ENCODE peak calls at places on chromosomes 16 and 17, in six cellular contexts. One of them, this sample, is unnamed.

GRCh38 chr17:752620-753219 is 656 bp upstream of the GEMIN4 start:
- DNase-seq in anterior cingulate cortex: peak
- DNase-seq in T follicular helper cell: no peak
- DNase-seq in activated CD4-positive, alpha-beta T cell treated with anti-CD3 and anti-CD28 coated beads, Interleukin-2, amount 10 ng/mL, durations not matched to agents 7 days and 5 days: no peak
- DNase-seq in posterior vena cava: peak
- DNase-seq in cardiac muscle cell: peak
- DNase-seq in this sample: peak

GRCh38 chr16:84475643-84476240 is 28.7 kb downstream of the MEAK7 start:
- DNase-seq in anterior cingulate cortex: no peak
- DNase-seq in T follicular helper cell: no peak
- DNase-seq in activated CD4-positive, alpha-beta T cell treated with anti-CD3 and anti-CD28 coated beads, Interleukin-2, amount 10 ng/mL, durations not matched to agents 7 days and 5 days: no peak
- DNase-seq in posterior vena cava: peak
- DNase-seq in cardiac muscle cell: no peak
- DNase-seq in this sample: no peak

GRCh38 chr17:35731239-35731931 is at the start of gene RASL10B:
- DNase-seq in anterior cingulate cortex: peak
- DNase-seq in T follicular helper cell: peak
- DNase-seq in activated CD4-positive, alpha-beta T cell treated with anti-CD3 and anti-CD28 coated beads, Interleukin-2, amount 10 ng/mL, durations not matched to agents 7 days and 5 days: peak
- DNase-seq in posterior vena cava: peak
- DNase-seq in cardiac muscle cell: peak
- DNase-seq in this sample: peak

GRCh38 chr16:25143898-25144297 is 32.4 kb downstream of the LCMT1 start:
- DNase-seq in anterior cingulate cortex: no peak
- DNase-seq in T follicular helper cell: no peak
- DNase-seq in activated CD4-positive, alpha-beta T cell treated with anti-CD3 and anti-CD28 coated beads, Interleukin-2, amount 10 ng/mL, durations not matched to agents 7 days and 5 days: no peak
- DNase-seq in posterior vena cava: no peak
- DNase-seq in cardiac muscle cell: no peak
- DNase-seq in this sample: no peak

GRCh38 chr17:77786740-77787505 is 171.6 kb upstream of the TNRC6C start:
- DNase-seq in anterior cingulate cortex: no peak
- DNase-seq in T follicular helper cell: no peak
- DNase-seq in activated CD4-positive, alpha-beta T cell treated with anti-CD3 and anti-CD28 coated beads, Interleukin-2, amount 10 ng/mL, durations not matched to agents 7 days and 5 days: no peak
- DNase-seq in posterior vena cava: no peak
- DNase-seq in cardiac muscle cell: no peak
- DNase-seq in this sample: peak

GRCh38 chr17:79944821-79945391 is 90.8 kb downstream of the TBC1D16 start:
- DNase-seq in anterior cingulate cortex: no peak
- DNase-seq in T follicular helper cell: no peak
- DNase-seq in activated CD4-positive, alpha-beta T cell treated with anti-CD3 and anti-CD28 coated beads, Interleukin-2, amount 10 ng/mL, durations not matched to agents 7 days and 5 days: no peak
- DNase-seq in posterior vena cava: peak
- DNase-seq in cardiac muscle cell: no peak
- DNase-seq in this sample: no peak

GRCh38 chr16:13962232-13962631 is 42.3 kb downstream of the ERCC4 start:
- DNase-seq in anterior cingulate cortex: no peak
- DNase-seq in T follicular helper cell: no peak
- DNase-seq in activated CD4-positive, alpha-beta T cell treated with anti-CD3 and anti-CD28 coated beads, Interleukin-2, amount 10 ng/mL, durations not matched to agents 7 days and 5 days: no peak
- DNase-seq in posterior vena cava: no peak
- DNase-seq in cardiac muscle cell: no peak
- DNase-seq in this sample: no peak

GRCh38 chr17:64384253-64385186 is 6.1 kb downstream of the PECAM1 start:
- DNase-seq in anterior cingulate cortex: no peak
- DNase-seq in T follicular helper cell: no peak
- DNase-seq in activated CD4-positive, alpha-beta T cell treated with anti-CD3 and anti-CD28 coated beads, Interleukin-2, amount 10 ng/mL, durations not matched to agents 7 days and 5 days: no peak
- DNase-seq in posterior vena cava: peak
- DNase-seq in cardiac muscle cell: no peak
- DNase-seq in this sample: no peak

GRCh38 chr17:4152471-4152870 is 9.5 kb downstream of the CYB5D2 start:
- DNase-seq in anterior cingulate cortex: no peak
- DNase-seq in T follicular helper cell: no peak
- DNase-seq in activated CD4-positive, alpha-beta T cell treated with anti-CD3 and anti-CD28 coated beads, Interleukin-2, amount 10 ng/mL, durations not matched to agents 7 days and 5 days: no peak
- DNase-seq in posterior vena cava: no peak
- DNase-seq in cardiac muscle cell: no peak
- DNase-seq in this sample: no peak

GRCh38 chr17:18379246-18380146 is 1.9 kb downstream of the EVPLL start:
- DNase-seq in anterior cingulate cortex: no peak
- DNase-seq in T follicular helper cell: no peak
- DNase-seq in activated CD4-positive, alpha-beta T cell treated with anti-CD3 and anti-CD28 coated beads, Interleukin-2, amount 10 ng/mL, durations not matched to agents 7 days and 5 days: no peak
- DNase-seq in posterior vena cava: peak
- DNase-seq in cardiac muscle cell: no peak
- DNase-seq in this sample: no peak

GRCh38 chr17:83084621-83085056 is 5.2 kb downstream of the METRNL start:
- DNase-seq in anterior cingulate cortex: no peak
- DNase-seq in T follicular helper cell: no peak
- DNase-seq in activated CD4-positive, alpha-beta T cell treated with anti-CD3 and anti-CD28 coated beads, Interleukin-2, amount 10 ng/mL, durations not matched to agents 7 days and 5 days: no peak
- DNase-seq in posterior vena cava: no peak
- DNase-seq in cardiac muscle cell: no peak
- DNase-seq in this sample: peak

GRCh38 chr16:84593825-84594724 is 23.8 kb downstream of the COTL1 start:
- DNase-seq in anterior cingulate cortex: peak
- DNase-seq in T follicular helper cell: peak
- DNase-seq in activated CD4-positive, alpha-beta T cell treated with anti-CD3 and anti-CD28 coated beads, Interleukin-2, amount 10 ng/mL, durations not matched to agents 7 days and 5 days: peak
- DNase-seq in posterior vena cava: peak
- DNase-seq in cardiac muscle cell: peak
- DNase-seq in this sample: no peak

GRCh38 chr16:15041260-15042011 is 14.4 kb downstream of the NTAN1 start:
- DNase-seq in anterior cingulate cortex: peak
- DNase-seq in T follicular helper cell: no peak
- DNase-seq in activated CD4-positive, alpha-beta T cell treated with anti-CD3 and anti-CD28 coated beads, Interleukin-2, amount 10 ng/mL, durations not matched to agents 7 days and 5 days: no peak
- DNase-seq in posterior vena cava: peak
- DNase-seq in cardiac muscle cell: peak
- DNase-seq in this sample: no peak

GRCh38 chr17:76036497-76037380 is 9.6 kb upstream of the EVPL start:
- DNase-seq in anterior cingulate cortex: no peak
- DNase-seq in T follicular helper cell: no peak
- DNase-seq in activated CD4-positive, alpha-beta T cell treated with anti-CD3 and anti-CD28 coated beads, Interleukin-2, amount 10 ng/mL, durations not matched to agents 7 days and 5 days: no peak
- DNase-seq in posterior vena cava: no peak
- DNase-seq in cardiac muscle cell: no peak
- DNase-seq in this sample: no peak

GRCh38 chr16:48561960-48562393 is 48.0 kb downstream of the N4BP1 start:
- DNase-seq in anterior cingulate cortex: no peak
- DNase-seq in T follicular helper cell: no peak
- DNase-seq in activated CD4-positive, alpha-beta T cell treated with anti-CD3 and anti-CD28 coated beads, Interleukin-2, amount 10 ng/mL, durations not matched to agents 7 days and 5 days: no peak
- DNase-seq in posterior vena cava: no peak
- DNase-seq in cardiac muscle cell: peak
- DNase-seq in this sample: no peak

GRCh38 chr17:14337596-14338079 is 36.8 kb downstream of the HS3ST3B1 start:
- DNase-seq in anterior cingulate cortex: no peak
- DNase-seq in T follicular helper cell: no peak
- DNase-seq in activated CD4-positive, alpha-beta T cell treated with anti-CD3 and anti-CD28 coated beads, Interleukin-2, amount 10 ng/mL, durations not matched to agents 7 days and 5 days: no peak
- DNase-seq in posterior vena cava: no peak
- DNase-seq in cardiac muscle cell: no peak
- DNase-seq in this sample: no peak

GRCh38 chr16:72753883-72754282 is 294.0 kb downstream of the ZFHX3 start:
- DNase-seq in anterior cingulate cortex: no peak
- DNase-seq in T follicular helper cell: no peak
- DNase-seq in activated CD4-positive, alpha-beta T cell treated with anti-CD3 and anti-CD28 coated beads, Interleukin-2, amount 10 ng/mL, durations not matched to agents 7 days and 5 days: no peak
- DNase-seq in posterior vena cava: no peak
- DNase-seq in cardiac muscle cell: peak
- DNase-seq in this sample: no peak

GRCh38 chr16:84788968-84789371 is 30.8 kb upstream of the CRISPLD2 start:
- DNase-seq in anterior cingulate cortex: no peak
- DNase-seq in T follicular helper cell: no peak
- DNase-seq in activated CD4-positive, alpha-beta T cell treated with anti-CD3 and anti-CD28 coated beads, Interleukin-2, amount 10 ng/mL, durations not matched to agents 7 days and 5 days: no peak
- DNase-seq in posterior vena cava: peak
- DNase-seq in cardiac muscle cell: no peak
- DNase-seq in this sample: no peak

GRCh38 chr16:13335894-13336293 is 434.5 kb downstream of the SHISA9 start:
- DNase-seq in anterior cingulate cortex: no peak
- DNase-seq in T follicular helper cell: no peak
- DNase-seq in activated CD4-positive, alpha-beta T cell treated with anti-CD3 and anti-CD28 coated beads, Interleukin-2, amount 10 ng/mL, durations not matched to agents 7 days and 5 days: no peak
- DNase-seq in posterior vena cava: no peak
- DNase-seq in cardiac muscle cell: no peak
- DNase-seq in this sample: no peak

GRCh38 chr17:83125515-83126274 is 46.3 kb downstream of the METRNL start:
- DNase-seq in anterior cingulate cortex: no peak
- DNase-seq in T follicular helper cell: no peak
- DNase-seq in activated CD4-positive, alpha-beta T cell treated with anti-CD3 and anti-CD28 coated beads, Interleukin-2, amount 10 ng/mL, durations not matched to agents 7 days and 5 days: no peak
- DNase-seq in posterior vena cava: peak
- DNase-seq in cardiac muscle cell: no peak
- DNase-seq in this sample: no peak

GRCh38 chr17:17425591-17425990 is 51.2 kb upstream of the MED9 start:
- DNase-seq in anterior cingulate cortex: no peak
- DNase-seq in T follicular helper cell: no peak
- DNase-seq in activated CD4-positive, alpha-beta T cell treated with anti-CD3 and anti-CD28 coated beads, Interleukin-2, amount 10 ng/mL, durations not matched to agents 7 days and 5 days: no peak
- DNase-seq in posterior vena cava: no peak
- DNase-seq in cardiac muscle cell: peak
- DNase-seq in this sample: no peak

GRCh38 chr16:15055141-15056053 is 477 bp downstream of the NTAN1 start:
- DNase-seq in anterior cingulate cortex: no peak
- DNase-seq in T follicular helper cell: no peak
- DNase-seq in activated CD4-positive, alpha-beta T cell treated with anti-CD3 and anti-CD28 coated beads, Interleukin-2, amount 10 ng/mL, durations not matched to agents 7 days and 5 days: peak
- DNase-seq in posterior vena cava: peak
- DNase-seq in cardiac muscle cell: no peak
- DNase-seq in this sample: peak

GRCh38 chr16:84358601-84359295 is 9.6 kb upstream of the ATP2C2 start:
- DNase-seq in anterior cingulate cortex: no peak
- DNase-seq in T follicular helper cell: no peak
- DNase-seq in activated CD4-positive, alpha-beta T cell treated with anti-CD3 and anti-CD28 coated beads, Interleukin-2, amount 10 ng/mL, durations not matched to agents 7 days and 5 days: no peak
- DNase-seq in posterior vena cava: no peak
- DNase-seq in cardiac muscle cell: no peak
- DNase-seq in this sample: no peak

GRCh38 chr17:27239046-27239445 is 54.9 kb upstream of the WSB1 start:
- DNase-seq in anterior cingulate cortex: no peak
- DNase-seq in T follicular helper cell: no peak
- DNase-seq in activated CD4-positive, alpha-beta T cell treated with anti-CD3 and anti-CD28 coated beads, Interleukin-2, amount 10 ng/mL, durations not matched to agents 7 days and 5 days: no peak
- DNase-seq in posterior vena cava: no peak
- DNase-seq in cardiac muscle cell: no peak
- DNase-seq in this sample: no peak

GRCh38 chr16:86396318-86396882 is 113.9 kb upstream of the FOXF1 start:
- DNase-seq in anterior cingulate cortex: no peak
- DNase-seq in T follicular helper cell: no peak
- DNase-seq in activated CD4-positive, alpha-beta T cell treated with anti-CD3 and anti-CD28 coated beads, Interleukin-2, amount 10 ng/mL, durations not matched to agents 7 days and 5 days: no peak
- DNase-seq in posterior vena cava: no peak
- DNase-seq in cardiac muscle cell: peak
- DNase-seq in this sample: no peak

GRCh38 chr17:40004072-40004471 is 11.2 kb upstream of the CSF3 start:
- DNase-seq in anterior cingulate cortex: no peak
- DNase-seq in T follicular helper cell: no peak
- DNase-seq in activated CD4-positive, alpha-beta T cell treated with anti-CD3 and anti-CD28 coated beads, Interleukin-2, amount 10 ng/mL, durations not matched to agents 7 days and 5 days: no peak
- DNase-seq in posterior vena cava: no peak
- DNase-seq in cardiac muscle cell: no peak
- DNase-seq in this sample: no peak

This sample was measured in NCI-H748 treated with DMSO at 0.1 percent for 48 hours.